ENCODE peak calls at places on chromosomes 13 and 19, in seven cellular contexts. H is A673; Q is activated naive CD8-positive, alpha-beta T cell treated with anti-CD3 and anti-CD28 coated beads, Interleukin-2, amount 10 ng/mL, durations not matched to agents 7 days and 5 days; W is GM03348; J is Peyer's patch; R is head of caudate nucleus; E is mesenchymal stem cell. X is an unnamed sample.

GRCh38 chr13:24074687-24075086 is 85.8 kb upstream of the SPATA13 start:
- DNase-seq in H (no peak), Q (no peak), W (no peak), J (no peak), R (peak), E (no peak), X (peak)

GRCh38 chr13:95524270-95524901 is 28.1 kb upstream of the CLDN10 start:
- DNase-seq in H (no peak), Q (no peak), W (no peak), J (no peak), R (no peak), E (no peak), X (no peak)

GRCh38 chr19:3683866-3684816 is 16.1 kb downstream of the PIP5K1C start:
- DNase-seq in H (peak), Q (no peak), W (no peak), J (no peak), R (peak), E (peak), X (no peak)

GRCh38 chr13:76677047-76677446 is 209.2 kb downstream of the KCTD12 start:
- DNase-seq in H (no peak), Q (no peak), W (peak), J (no peak), R (peak), E (no peak), X (no peak)

GRCh38 chr13:28463481-28463880 is 31.4 kb downstream of the FLT1 start:
- DNase-seq in H (no peak), Q (no peak), W (no peak), J (no peak), R (no peak), E (no peak), X (no peak)

GRCh38 chr19:572891-573825 is 762 bp downstream of the BSG start:
- DNase-seq in H (peak), Q (peak), W (peak), J (peak), R (no peak), E (peak), X (peak)

GRCh38 chr13:69856331-69856730 is 251.3 kb upstream of the ATXN8OS start:
- DNase-seq in H (no peak), Q (no peak), W (no peak), J (no peak), R (no peak), E (no peak), X (no peak)

GRCh38 chr13:104691765-104692164 is 1625.5 kb upstream of the SLC10A2 start:
- DNase-seq in H (no peak), Q (no peak), W (no peak), J (no peak), R (no peak), E (no peak), X (no peak)

GRCh38 chr13:96848275-96848674 is 146.0 kb downstream of the OXGR1 start:
- DNase-seq in H (no peak), Q (no peak), W (no peak), J (no peak), R (no peak), E (no peak), X (no peak)

GRCh38 chr19:33175886-33176669 is 18.1 kb upstream of the LRP3 start:
- DNase-seq in H (peak), Q (no peak), W (peak), J (no peak), R (peak), E (peak), X (no peak)

GRCh38 chr19:12364391-12365093 is 941 bp downstream of the ZNF442 start:
- DNase-seq in H (peak), Q (no peak), W (peak), J (no peak), R (peak), E (peak), X (peak)

GRCh38 chr13:25203256-25203794 is 31.2 kb upstream of the AMER2 start:
- DNase-seq in H (no peak), Q (no peak), W (peak), J (no peak), R (no peak), E (no peak), X (no peak)

GRCh38 chr13:105598551-105598950 is 936.9 kb downstream of the EFNB2 start:
- DNase-seq in H (no peak), Q (no peak), W (no peak), J (no peak), R (no peak), E (peak), X (no peak)

X was measured in left colon.